ENCODE peak calls at places on chromosomes 4 and X, in ten cellular contexts. One of them, this sample, is unnamed.

GRCh38 chrX:12269484-12269883 is 131.2 kb downstream of the FRMPD4 start:
- DNase-seq in iris pigment epithelial cell: no peak
- DNase-seq in adrenal gland: no peak
- DNase-seq in nucleus accumbens: no peak
- DNase-seq in astrocyte of the spinal cord: no peak
- DNase-seq in stimulated activated effector memory CD8-positive, alpha-beta T cell treated with anti-CD3 and anti-CD28 coated beads, Interleukin-12 subunit alpha, Interleukin-12 subunit beta, amount 100 ng/mL, for 72 hours: no peak
- DNase-seq in HCT116: no peak
- DNase-seq in fibroblast of mammary gland: peak
- DNase-seq in left ventricle myocardium superior: no peak
- DNase-seq in globus pallidus: no peak
- DNase-seq in this sample: peak

GRCh38 chr4:184745747-184746531 is 12.0 kb upstream of the CENPU start:
- DNase-seq in adrenal gland: peak
- DNase-seq in fibroblast of mammary gland: peak
- DNase-seq in nucleus accumbens: no peak
- DNase-seq in stimulated activated effector memory CD8-positive, alpha-beta T cell treated with anti-CD3 and anti-CD28 coated beads, Interleukin-12 subunit alpha, Interleukin-12 subunit beta, amount 100 ng/mL, for 72 hours: peak
- DNase-seq in iris pigment epithelial cell: peak
- DNase-seq in globus pallidus: peak
- DNase-seq in left ventricle myocardium superior: peak
- DNase-seq in HCT116: peak
- DNase-seq in astrocyte of the spinal cord: peak
- DNase-seq in this sample: peak

GRCh38 chr4:21195682-21196081 is 495.4 kb downstream of the PACRGL start:
- DNase-seq in globus pallidus: no peak
- DNase-seq in stimulated activated effector memory CD8-positive, alpha-beta T cell treated with anti-CD3 and anti-CD28 coated beads, Interleukin-12 subunit alpha, Interleukin-12 subunit beta, amount 100 ng/mL, for 72 hours: no peak
- DNase-seq in iris pigment epithelial cell: no peak
- DNase-seq in left ventricle myocardium superior: no peak
- DNase-seq in HCT116: no peak
- DNase-seq in fibroblast of mammary gland: no peak
- DNase-seq in adrenal gland: no peak
- DNase-seq in nucleus accumbens: no peak
- DNase-seq in astrocyte of the spinal cord: no peak
- DNase-seq in this sample: no peak

GRCh38 chrX:155055494-155055893 is 15.4 kb downstream of the CMC4 start:
- DNase-seq in adrenal gland: no peak
- DNase-seq in globus pallidus: no peak
- DNase-seq in iris pigment epithelial cell: no peak
- DNase-seq in HCT116: no peak
- DNase-seq in left ventricle myocardium superior: no peak
- DNase-seq in fibroblast of mammary gland: no peak
- DNase-seq in astrocyte of the spinal cord: no peak
- DNase-seq in stimulated activated effector memory CD8-positive, alpha-beta T cell treated with anti-CD3 and anti-CD28 coated beads, Interleukin-12 subunit alpha, Interleukin-12 subunit beta, amount 100 ng/mL, for 72 hours: no peak
- DNase-seq in nucleus accumbens: no peak
- DNase-seq in this sample: no peak

GRCh38 chr4:84855774-84856173 is 110.7 kb downstream of the WDFY3 start:
- DNase-seq in fibroblast of mammary gland: no peak
- DNase-seq in astrocyte of the spinal cord: peak
- DNase-seq in iris pigment epithelial cell: no peak
- DNase-seq in stimulated activated effector memory CD8-positive, alpha-beta T cell treated with anti-CD3 and anti-CD28 coated beads, Interleukin-12 subunit alpha, Interleukin-12 subunit beta, amount 100 ng/mL, for 72 hours: no peak
- DNase-seq in globus pallidus: peak
- DNase-seq in HCT116: no peak
- DNase-seq in left ventricle myocardium superior: no peak
- DNase-seq in adrenal gland: no peak
- DNase-seq in nucleus accumbens: peak
- DNase-seq in this sample: no peak

GRCh38 chr4:6208416-6208815 is 8.1 kb upstream of the JAKMIP1 start:
- DNase-seq in left ventricle myocardium superior: no peak
- DNase-seq in nucleus accumbens: no peak
- DNase-seq in globus pallidus: no peak
- DNase-seq in astrocyte of the spinal cord: no peak
- DNase-seq in HCT116: no peak
- DNase-seq in stimulated activated effector memory CD8-positive, alpha-beta T cell treated with anti-CD3 and anti-CD28 coated beads, Interleukin-12 subunit alpha, Interleukin-12 subunit beta, amount 100 ng/mL, for 72 hours: no peak
- DNase-seq in iris pigment epithelial cell: no peak
- DNase-seq in adrenal gland: no peak
- DNase-seq in fibroblast of mammary gland: no peak
- DNase-seq in this sample: no peak

GRCh38 chr4:156790866-156791265 is 180.7 kb downstream of the PDGFC start:
- DNase-seq in fibroblast of mammary gland: peak
- DNase-seq in nucleus accumbens: no peak
- DNase-seq in iris pigment epithelial cell: peak
- DNase-seq in adrenal gland: peak
- DNase-seq in globus pallidus: no peak
- DNase-seq in HCT116: no peak
- DNase-seq in stimulated activated effector memory CD8-positive, alpha-beta T cell treated with anti-CD3 and anti-CD28 coated beads, Interleukin-12 subunit alpha, Interleukin-12 subunit beta, amount 100 ng/mL, for 72 hours: no peak
- DNase-seq in astrocyte of the spinal cord: peak
- DNase-seq in left ventricle myocardium superior: peak
- DNase-seq in this sample: peak

GRCh38 chr4:1515156-1515555 is 108.9 kb upstream of the NKX1-1 start:
- DNase-seq in globus pallidus: no peak
- DNase-seq in stimulated activated effector memory CD8-positive, alpha-beta T cell treated with anti-CD3 and anti-CD28 coated beads, Interleukin-12 subunit alpha, Interleukin-12 subunit beta, amount 100 ng/mL, for 72 hours: no peak
- DNase-seq in HCT116: no peak
- DNase-seq in nucleus accumbens: no peak
- DNase-seq in fibroblast of mammary gland: no peak
- DNase-seq in adrenal gland: no peak
- DNase-seq in astrocyte of the spinal cord: no peak
- DNase-seq in iris pigment epithelial cell: no peak
- DNase-seq in left ventricle myocardium superior: no peak
- DNase-seq in this sample: no peak

GRCh38 chr4:16278178-16278577 is 51.9 kb upstream of the TAPT1 start:
- DNase-seq in HCT116: no peak
- DNase-seq in stimulated activated effector memory CD8-positive, alpha-beta T cell treated with anti-CD3 and anti-CD28 coated beads, Interleukin-12 subunit alpha, Interleukin-12 subunit beta, amount 100 ng/mL, for 72 hours: no peak
- DNase-seq in nucleus accumbens: no peak
- DNase-seq in left ventricle myocardium superior: no peak
- DNase-seq in astrocyte of the spinal cord: no peak
- DNase-seq in globus pallidus: no peak
- DNase-seq in fibroblast of mammary gland: no peak
- DNase-seq in adrenal gland: no peak
- DNase-seq in iris pigment epithelial cell: no peak
- DNase-seq in this sample: no peak

GRCh38 chr4:8205749-8206611 is 6.9 kb downstream of the SH3TC1 start:
- DNase-seq in iris pigment epithelial cell: no peak
- DNase-seq in astrocyte of the spinal cord: no peak
- DNase-seq in stimulated activated effector memory CD8-positive, alpha-beta T cell treated with anti-CD3 and anti-CD28 coated beads, Interleukin-12 subunit alpha, Interleukin-12 subunit beta, amount 100 ng/mL, for 72 hours: no peak
- DNase-seq in left ventricle myocardium superior: no peak
- DNase-seq in HCT116: no peak
- DNase-seq in globus pallidus: no peak
- DNase-seq in nucleus accumbens: no peak
- DNase-seq in fibroblast of mammary gland: no peak
- DNase-seq in adrenal gland: no peak
- DNase-seq in this sample: no peak